ENCODE peak calls at places on chromosomes 7 and 10, in five cellular contexts. One of them, this sample, is unnamed.

GRCh38 chr10:79054203-79055099 is 14.3 kb upstream of the ZMIZ1 start:
- DNase-seq in psoas muscle: peak
- DNase-seq in MM.1S: no peak
- DNase-seq in adipocyte: no peak
- DNase-seq in K562: no peak
- DNase-seq in this sample: no peak

GRCh38 chr7:69123003-69123402 is 475.3 kb upstream of the AUTS2 start:
- DNase-seq in K562: no peak
- DNase-seq in psoas muscle: no peak
- DNase-seq in MM.1S: no peak
- DNase-seq in adipocyte: no peak
- DNase-seq in this sample: no peak

GRCh38 chr7:100901921-100902332 is 6.2 kb upstream of the ACHE start:
- DNase-seq in MM.1S: peak
- DNase-seq in adipocyte: no peak
- DNase-seq in K562: no peak
- DNase-seq in psoas muscle: no peak
- DNase-seq in this sample: no peak

GRCh38 chr7:51182767-51183166 is 133.8 kb downstream of the COBL start:
- DNase-seq in psoas muscle: no peak
- DNase-seq in K562: no peak
- DNase-seq in adipocyte: no peak
- DNase-seq in MM.1S: peak
- DNase-seq in this sample: no peak

GRCh38 chr10:18044976-18045720 is 93.4 kb downstream of the SLC39A12 start:
- DNase-seq in psoas muscle: no peak
- DNase-seq in adipocyte: peak
- DNase-seq in K562: no peak
- DNase-seq in MM.1S: no peak
- DNase-seq in this sample: no peak

GRCh38 chr10:112052176-112052575 is 131.4 kb downstream of the GPAM start:
- DNase-seq in K562: no peak
- DNase-seq in adipocyte: no peak
- DNase-seq in psoas muscle: no peak
- DNase-seq in MM.1S: no peak
- DNase-seq in this sample: no peak

GRCh38 chr7:82674319-82674718 is 230.7 kb upstream of the CACNA2D1 start:
- DNase-seq in adipocyte: peak
- DNase-seq in psoas muscle: no peak
- DNase-seq in K562: no peak
- DNase-seq in MM.1S: no peak
- DNase-seq in this sample: no peak

GRCh38 chr10:132056663-132057062 is 9.1 kb upstream of the JAKMIP3 start:
- DNase-seq in adipocyte: no peak
- DNase-seq in K562: no peak
- DNase-seq in psoas muscle: peak
- DNase-seq in MM.1S: no peak
- DNase-seq in this sample: no peak

GRCh38 chr10:54958844-54959243 is 157.8 kb upstream of the PCDH15 start:
- DNase-seq in MM.1S: no peak
- DNase-seq in K562: no peak
- DNase-seq in psoas muscle: no peak
- DNase-seq in adipocyte: no peak
- DNase-seq in this sample: no peak

DNA sequence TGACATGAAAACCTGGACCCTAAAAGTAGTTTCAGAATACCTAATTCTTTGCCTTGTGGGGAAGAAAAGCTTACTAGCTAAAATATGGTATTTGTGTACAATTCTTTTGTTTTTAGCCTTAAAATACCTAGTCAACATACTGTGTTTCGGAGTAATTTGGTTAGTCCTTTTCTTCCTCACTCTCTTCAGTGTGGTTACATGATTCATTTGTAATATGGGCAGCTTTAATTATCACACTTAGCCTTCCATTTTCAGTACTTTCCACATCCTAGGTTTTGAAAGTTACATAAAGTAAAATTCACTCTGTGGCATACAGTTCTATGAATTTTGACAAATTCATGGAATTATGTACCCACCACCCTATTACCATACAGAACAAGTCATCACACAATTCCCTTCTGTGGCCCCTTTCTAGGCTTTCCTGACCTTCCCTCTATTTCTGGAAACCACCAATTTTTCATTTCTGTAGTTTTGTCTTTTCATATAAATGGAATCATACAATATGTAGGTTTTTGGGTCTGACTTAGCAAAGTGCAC is 96.2 kb downstream of the EMX2 start:
- DNase-seq in MM.1S: no peak
- DNase-seq in K562: no peak
- DNase-seq in adipocyte: no peak
- DNase-seq in psoas muscle: no peak
- DNase-seq in this sample: no peak
- H3K4me3 ChIP-seq in MM.1S: no peak
- H3K4me3 ChIP-seq in K562: no peak
- H3K4me3 ChIP-seq in adipocyte: no peak
- H3K4me3 ChIP-seq in psoas muscle: no peak
- H3K4me3 ChIP-seq in this sample: no peak

DNA sequence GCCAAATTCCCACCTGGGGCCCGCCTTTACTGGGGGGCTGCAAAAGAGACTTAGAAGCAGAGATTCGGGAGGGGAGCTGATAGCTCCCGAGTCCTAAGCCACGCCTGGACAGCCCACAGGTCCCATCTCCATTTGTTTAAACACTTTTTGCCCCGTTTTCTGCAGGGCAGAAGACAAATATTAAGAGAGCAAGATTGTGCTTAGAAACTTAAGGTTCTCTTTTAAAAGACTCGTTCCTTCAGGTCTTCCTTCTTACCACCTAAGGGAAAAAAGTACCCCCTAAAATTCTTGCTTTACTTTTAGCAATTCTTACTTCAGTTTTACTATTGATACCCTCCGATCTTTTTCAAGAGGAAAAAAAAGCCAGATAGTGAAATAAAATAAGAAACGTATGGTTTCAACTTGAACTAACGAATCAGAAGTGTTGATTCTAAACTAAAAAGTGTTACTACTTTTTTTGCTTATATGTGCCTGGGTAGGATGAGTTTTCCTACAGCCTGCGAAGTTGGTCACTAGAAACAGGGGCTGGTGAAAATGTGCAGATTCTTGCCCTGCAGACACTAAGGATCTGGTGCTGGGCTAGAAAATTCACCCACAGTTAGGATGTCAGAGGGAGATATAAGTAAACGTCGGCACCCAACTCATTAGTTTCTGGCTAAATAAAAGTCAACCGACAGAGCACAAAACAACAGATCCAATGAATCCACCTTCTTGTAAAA is 298.8 kb upstream of the NFE2L3 start:
- DNase-seq in psoas muscle: no peak
- DNase-seq in K562: no peak
- DNase-seq in adipocyte: no peak
- DNase-seq in MM.1S: no peak
- DNase-seq in this sample: no peak
- H3K4me3 ChIP-seq in psoas muscle: no peak
- H3K4me3 ChIP-seq in K562: no peak
- H3K4me3 ChIP-seq in adipocyte: no peak
- H3K4me3 ChIP-seq in MM.1S: peak
- H3K4me3 ChIP-seq in this sample: no peak

DNA sequence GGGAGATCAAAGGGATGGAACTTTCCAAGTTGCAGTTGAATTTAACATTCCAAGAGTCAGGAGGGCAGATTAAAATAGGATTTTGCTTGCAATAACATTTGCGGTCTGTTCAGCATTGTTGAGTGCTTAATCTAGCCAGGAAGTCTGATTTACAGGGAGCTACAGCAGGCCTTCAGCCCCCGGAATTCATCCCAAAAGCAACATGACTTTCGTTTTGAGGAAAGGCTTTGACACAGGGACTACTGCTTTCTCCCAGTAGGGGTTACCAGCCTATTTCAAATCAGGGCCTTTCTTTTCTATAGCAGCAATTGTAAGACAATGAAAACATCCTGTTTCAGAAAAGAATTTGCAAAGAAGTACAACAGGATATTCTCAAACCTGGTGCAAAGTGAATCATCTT is 279.7 kb upstream of the PITRM1 start:
- DNase-seq in K562: no peak
- DNase-seq in adipocyte: peak
- DNase-seq in MM.1S: no peak
- DNase-seq in psoas muscle: no peak
- DNase-seq in this sample: peak
- H3K4me3 ChIP-seq in K562: no peak
- H3K4me3 ChIP-seq in adipocyte: peak
- H3K4me3 ChIP-seq in MM.1S: no peak
- H3K4me3 ChIP-seq in psoas muscle: no peak
- H3K4me3 ChIP-seq in this sample: no peak

DNA sequence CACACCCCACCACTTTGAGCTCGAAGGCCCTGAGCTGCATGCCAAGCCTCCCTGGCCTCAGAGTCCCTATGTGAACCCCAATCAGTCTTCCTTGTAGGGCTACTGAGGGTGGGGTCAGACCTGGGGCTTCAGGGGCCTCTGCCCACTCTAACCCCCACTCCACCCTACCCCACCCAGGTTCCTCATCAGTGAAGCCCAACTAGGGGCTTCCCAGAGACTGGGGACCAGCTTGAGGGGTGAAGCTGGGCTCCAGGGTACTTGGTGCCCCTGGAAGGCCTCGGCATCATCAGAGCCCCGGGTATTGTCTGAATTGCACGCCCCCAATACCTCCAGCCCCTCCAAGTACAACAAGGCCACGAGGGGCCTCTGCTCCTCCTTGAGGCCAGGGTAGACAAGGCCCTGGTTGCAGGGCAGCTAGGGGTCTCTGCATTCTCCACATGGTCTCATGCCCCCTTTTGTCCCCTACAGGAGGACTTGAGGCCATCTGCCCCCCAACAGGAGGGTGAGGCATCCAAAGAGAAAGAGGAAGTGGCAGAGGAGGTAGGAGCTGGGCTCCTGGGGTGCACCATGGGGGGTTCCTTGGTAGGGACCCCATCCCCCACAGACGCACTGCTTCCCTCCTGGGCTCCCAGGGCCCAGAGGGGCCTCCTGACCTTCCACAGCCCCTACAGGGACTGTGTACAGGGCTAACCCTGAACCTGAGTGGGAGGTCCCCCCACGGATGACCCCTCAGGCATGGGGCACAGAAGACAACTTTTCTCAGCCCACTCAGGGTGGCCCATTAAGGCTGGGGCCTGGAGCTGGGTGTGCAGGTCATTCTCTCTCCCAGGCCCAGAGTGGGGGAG is 4.0 kb downstream of the SNCG start:
- DNase-seq in adipocyte: no peak
- DNase-seq in psoas muscle: no peak
- DNase-seq in MM.1S: no peak
- DNase-seq in K562: no peak
- DNase-seq in this sample: no peak
- H3K4me3 ChIP-seq in adipocyte: no peak
- H3K4me3 ChIP-seq in psoas muscle: no peak
- H3K4me3 ChIP-seq in MM.1S: no peak
- H3K4me3 ChIP-seq in K562: no peak
- H3K4me3 ChIP-seq in this sample: no peak

GRCh38 chr10:76296885-76297775 is 865.7 kb downstream of the LRMDA start:
- DNase-seq in MM.1S: no peak
- DNase-seq in psoas muscle: no peak
- DNase-seq in K562: no peak
- DNase-seq in adipocyte: no peak
- DNase-seq in this sample: no peak
- H3K4me3 ChIP-seq in MM.1S: no peak
- H3K4me3 ChIP-seq in psoas muscle: no peak
- H3K4me3 ChIP-seq in K562: no peak
- H3K4me3 ChIP-seq in adipocyte: no peak
- H3K4me3 ChIP-seq in this sample: no peak

DNA sequence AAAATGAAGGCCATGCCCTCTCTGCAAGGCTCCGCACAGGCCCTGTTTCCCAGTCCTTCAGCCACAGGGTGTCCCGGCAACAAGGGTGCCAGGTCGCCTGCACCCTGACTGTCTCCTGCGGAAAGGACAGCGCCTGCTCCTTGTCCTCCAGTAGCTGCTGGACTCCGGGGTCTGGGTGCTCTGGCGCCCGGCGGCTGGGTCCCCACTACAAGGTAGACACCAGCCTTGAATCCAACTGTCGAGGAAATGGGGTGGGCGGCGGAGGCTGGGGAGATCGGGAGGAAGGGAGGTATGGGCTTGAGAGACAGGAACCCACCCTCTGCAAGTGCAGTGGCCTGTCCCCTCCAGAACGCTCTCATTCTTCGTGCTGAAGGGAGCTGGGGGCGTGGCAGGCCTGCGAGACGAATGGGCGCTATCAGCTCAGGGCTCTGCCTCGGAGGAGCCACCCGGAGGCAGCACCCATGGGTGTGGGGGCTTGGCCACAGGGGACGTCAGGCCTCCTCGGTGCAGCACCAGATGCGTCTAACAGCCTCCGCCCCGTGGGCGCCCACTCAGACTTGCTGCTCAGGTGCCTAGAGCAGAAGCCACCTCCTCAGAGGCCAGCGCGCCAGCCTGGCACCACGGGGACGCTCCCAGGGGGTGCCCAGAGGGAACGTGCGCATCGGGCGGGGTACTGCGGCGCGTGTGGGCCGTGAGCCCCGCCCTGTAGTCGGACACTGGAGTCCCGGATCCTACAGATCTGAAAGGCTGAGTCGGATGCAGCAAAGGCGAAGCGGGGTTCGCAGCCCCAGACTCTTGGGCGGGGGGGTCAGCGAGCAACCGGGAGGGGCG is 15.6 kb downstream of the ADAM8 start:
- DNase-seq in psoas muscle: peak
- DNase-seq in K562: peak
- DNase-seq in MM.1S: peak
- DNase-seq in adipocyte: peak
- DNase-seq in this sample: no peak
- H3K4me3 ChIP-seq in psoas muscle: peak
- H3K4me3 ChIP-seq in K562: peak
- H3K4me3 ChIP-seq in MM.1S: peak
- H3K4me3 ChIP-seq in adipocyte: peak
- H3K4me3 ChIP-seq in this sample: peak

DNA sequence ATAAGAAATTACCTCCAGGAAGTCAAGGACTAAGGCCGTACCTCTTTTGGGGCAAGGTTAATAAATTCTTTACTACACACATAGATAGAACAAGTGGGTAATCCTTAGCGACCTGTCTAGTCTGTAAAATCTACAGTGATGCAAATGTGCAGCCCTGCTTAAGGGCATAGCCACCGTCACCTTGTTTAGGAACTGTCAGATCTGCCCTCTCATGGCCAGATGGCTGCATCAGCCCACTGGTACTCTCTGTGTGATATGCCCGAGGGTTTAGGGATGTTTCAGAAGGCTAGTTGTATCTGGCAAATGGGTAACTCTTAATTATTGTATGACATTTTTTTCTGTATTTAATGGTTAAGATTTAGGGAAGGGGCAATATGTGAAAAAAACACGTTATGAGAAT is 74.3 kb downstream of the NRG3 start:
- DNase-seq in K562: no peak
- DNase-seq in MM.1S: no peak
- DNase-seq in adipocyte: no peak
- DNase-seq in psoas muscle: no peak
- DNase-seq in this sample: no peak
- H3K4me3 ChIP-seq in K562: no peak
- H3K4me3 ChIP-seq in MM.1S: no peak
- H3K4me3 ChIP-seq in adipocyte: no peak
- H3K4me3 ChIP-seq in psoas muscle: no peak
- H3K4me3 ChIP-seq in this sample: no peak

GRCh38 chr7:19146699-19147098 is 1.5 kb upstream of the FERD3L start:
- DNase-seq in adipocyte: peak
- DNase-seq in MM.1S: peak
- DNase-seq in psoas muscle: no peak
- DNase-seq in K562: no peak
- DNase-seq in this sample: no peak
- H3K4me3 ChIP-seq in adipocyte: no peak
- H3K4me3 ChIP-seq in MM.1S: no peak
- H3K4me3 ChIP-seq in psoas muscle: no peak
- H3K4me3 ChIP-seq in K562: no peak
- H3K4me3 ChIP-seq in this sample: no peak